ENCODE peak calls at places on chromosomes 5 and 9, in four cellular contexts. N is SJSA1; M is CD4-positive, CD25-positive, alpha-beta regulatory T cell; V is T-helper 9 cell. J is an unnamed sample.

GRCh38 chr9:88721028-88721427 is 186.1 kb downstream of the NXNL2 start:
- DNase-seq in N (no peak), M (no peak), V (no peak), J (no peak)

GRCh38 chr5:143312822-143313221 is 90.7 kb downstream of the NR3C1 start:
- DNase-seq in N (no peak), M (no peak), V (no peak), J (no peak)

GRCh38 chr5:180782748-180783147 is 19.9 kb downstream of the MGAT1 start:
- DNase-seq in N (no peak), M (no peak), V (no peak), J (no peak)

GRCh38 chr9:93081081-93081529 is 14.9 kb upstream of the CARD19 start:
- DNase-seq in N (no peak), M (no peak), V (no peak), J (no peak)

GRCh38 chr5:180790020-180790419 is 12.6 kb downstream of the MGAT1 start:
- DNase-seq in N (no peak), M (peak; percentile 20), V (no peak), J (no peak)

GRCh38 chr9:68507098-68507795 is 33.4 kb downstream of the TMEM252 start:
- DNase-seq in N (no peak), M (no peak), V (no peak), J (no peak)

GRCh38 chr9:109641079-109641659 is 138.8 kb upstream of the PALM2AKAP2 start:
- DNase-seq in N (no peak), M (no peak), V (no peak), J (no peak)

GRCh38 chr5:120122711-120123110 is 341.4 kb upstream of the PRR16 start:
- DNase-seq in N (no peak), M (no peak), V (no peak), J (no peak)

GRCh38 chr5:65544473-65544872 is 18.5 kb downstream of the CENPK start:
- DNase-seq in N (no peak), M (no peak), V (no peak), J (no peak)

GRCh38 chr5:50666261-50667078 is at the start of gene PARP8:
- DNase-seq in N (peak; percentile 59), M (peak; percentile 57), V (peak; percentile 43), J (no peak)

GRCh38 chr5:167961731-167962130 is 329.7 kb upstream of the WWC1 start:
- DNase-seq in N (no peak), M (no peak), V (no peak), J (no peak)

GRCh38 chr5:162496080-162496808 is 428.7 kb downstream of the GABRG2 start:
- DNase-seq in N (no peak), M (no peak), V (no peak), J (no peak)

GRCh38 chr9:108682191-108682590 is 173.6 kb downstream of the ACTL7B start:
- DNase-seq in N (no peak), M (no peak), V (no peak), J (no peak)

GRCh38 chr5:180590543-180591248 is 603 bp downstream of the SCGB3A1 start:
- DNase-seq in N (no peak), M (no peak), V (no peak), J (no peak)

GRCh38 chr5:174919351-174919750 is 195.0 kb downstream of the MSX2 start:
- DNase-seq in N (no peak), M (no peak), V (no peak), J (no peak)

GRCh38 chr5:73125289-73125688 is 4.9 kb downstream of the TMEM171 start:
- DNase-seq in N (no peak), M (no peak), V (no peak), J (no peak)

GRCh38 chr9:124030969-124031451 is 19.4 kb downstream of the LHX2 start:
- DNase-seq in N (peak; percentile 53), M (no peak), V (no peak), J (no peak)

GRCh38 chr5:76729373-76730290 is 13.7 kb downstream of the F2R start:
- DNase-seq in N (no peak), M (no peak), V (no peak), J (no peak)

GRCh38 chr9:89362647-89363310 is 44.5 kb downstream of the SECISBP2 start:
- DNase-seq in N (no peak), M (no peak), V (no peak), J (no peak)

J was measured in SIG-M5.